ENCODE peak calls at places on chromosome 21, in seven cellular contexts. F is frontal cortex, A is ELR, V is NT2/D1, W is ecto neural progenitor cell, I is amygdala, Q is Daoy. D is an unnamed sample.

GRCh38 chr21:38809170-38809878 is 3.6 kb downstream of the ETS2 start:
- DNase-seq in F (no peak), A (no peak), V (no peak), W (no peak), I (no peak), Q (no peak), D (no peak)

GRCh38 chr21:42195378-42196031 is 23.4 kb upstream of the ABCG1 start:
- DNase-seq in F (no peak), A (peak), V (no peak), W (peak), I (no peak), Q (peak), D (no peak)

GRCh38 chr21:38289697-38290096 is 32.9 kb downstream of the KCNJ15 start:
- DNase-seq in F (no peak), A (peak), V (no peak), W (no peak), I (no peak), Q (peak), D (no peak)

GRCh38 chr21:29175408-29176147 is 45.1 kb downstream of the MAP3K7CL start:
- DNase-seq in F (no peak), A (no peak), V (no peak), W (no peak), I (no peak), Q (no peak), D (no peak)

GRCh38 chr21:34965200-34966174 is 83.6 kb downstream of the RUNX1 start:
- DNase-seq in F (no peak), A (peak), V (no peak), W (no peak), I (no peak), Q (peak), D (no peak)

GRCh38 chr21:44969965-44970755 is 30.3 kb downstream of the SLX9 start:
- DNase-seq in F (no peak), A (peak), V (no peak), W (no peak), I (no peak), Q (no peak), D (no peak)

GRCh38 chr21:45540601-45540970 is 1.7 kb downstream of the SLC19A1 start:
- DNase-seq in F (no peak), A (no peak), V (no peak), W (peak), I (no peak), Q (peak), D (peak)

GRCh38 chr21:36887983-36888382 is 78.5 kb downstream of the HLCS start:
- DNase-seq in F (no peak), A (no peak), V (no peak), W (no peak), I (no peak), Q (no peak), D (no peak)

GRCh38 chr21:45019887-45020537 is 54.4 kb upstream of the ADARB1 start:
- DNase-seq in F (no peak), A (no peak), V (no peak), W (no peak), I (no peak), Q (no peak), D (no peak)

GRCh38 chr21:46159390-46159789 is 4.0 kb upstream of the FTCD start:
- DNase-seq in F (no peak), A (no peak), V (no peak), W (peak), I (no peak), Q (peak), D (no peak)

GRCh38 chr21:31872452-31873274 is at the start of gene HUNK:
- DNase-seq in F (peak), A (no peak), V (no peak), W (peak), I (no peak), Q (peak), D (peak)

GRCh38 chr21:34354836-34355235 is 9.0 kb upstream of the KCNE2 start:
- DNase-seq in F (no peak), A (no peak), V (no peak), W (no peak), I (no peak), Q (no peak), D (peak)

GRCh38 chr21:43951911-43952703 is 60.0 kb upstream of the TRAPPC10 start:
- DNase-seq in F (no peak), A (no peak), V (no peak), W (no peak), I (no peak), Q (no peak), D (no peak)

D was measured in sciatic nerve.